ENCODE peak calls at places on chromosomes 4 and X, in five cellular contexts. Y is fibroblast of mammary gland, C is HFF-Myc, Q is dorsolateral prefrontal cortex, H is astrocyte of the cerebellum. B is an unnamed sample.

GRCh38 chrX:26918633-26919032 is 544.5 kb downstream of the PPP4R3C start:
- DNase-seq in Y (peak; percentile 2), C (no peak), Q (no peak), H (no peak), B (no peak)

GRCh38 chr4:24211821-24212220 is 322.0 kb upstream of the PPARGC1A start:
- DNase-seq in Y (peak; percentile 94), C (no peak), Q (no peak), H (peak; percentile 5), B (no peak)

GRCh38 chr4:112523008-112523440 is 7.0 kb upstream of the NEUROG2 start:
- DNase-seq in Y (peak; percentile 43), C (no peak), Q (no peak), H (no peak), B (no peak)

GRCh38 chr4:181877329-181877848 is 365.8 kb upstream of the TENM3 start:
- DNase-seq in Y (peak; percentile 68), C (no peak), Q (no peak), H (peak; percentile 72), B (no peak)

GRCh38 chr4:14906805-14907204 is 95.5 kb upstream of the CPEB2 start:
- DNase-seq in Y (peak; percentile 0), C (no peak), Q (no peak), H (no peak), B (no peak)

GRCh38 chrX:31497086-31497485 is 425.2 kb upstream of the FTHL17 start:
- DNase-seq in Y (peak; percentile 50), C (no peak), Q (no peak), H (no peak), B (no peak)

GRCh38 chr4:76011700-76012387 is 4.5 kb upstream of the CXCL9 start:
- DNase-seq in Y (peak; percentile 86), C (peak; percentile 59), Q (no peak), H (peak; percentile 26), B (no peak)

GRCh38 chr4:14640476-14640875 is 361.8 kb upstream of the CPEB2 start:
- DNase-seq in Y (no peak), C (no peak), Q (no peak), H (no peak), B (no peak)

GRCh38 chr4:152310223-152310622 is 225.7 kb downstream of the FBXW7 start:
- DNase-seq in Y (no peak), C (peak; percentile 83), Q (no peak), H (peak; percentile 94), B (no peak)

GRCh38 chr4:173590697-173591096 is 60.7 kb upstream of the HAND2 start:
- DNase-seq in Y (no peak), C (no peak), Q (no peak), H (no peak), B (no peak)

GRCh38 chrX:153379971-153380581 is 21.1 kb downstream of the PNMA6E start:
- DNase-seq in Y (no peak), C (no peak), Q (no peak), H (no peak), B (no peak)

GRCh38 chrX:53188763-53189162 is 36.2 kb downstream of the KDM5C start:
- DNase-seq in Y (peak; percentile 18), C (no peak), Q (no peak), H (no peak), B (no peak)

GRCh38 chr4:156811963-156812362 is 159.6 kb downstream of the PDGFC start:
- DNase-seq in Y (no peak), C (no peak), Q (no peak), H (no peak), B (no peak)
- H3K4me3 ChIP-seq in Y (no peak overlapping the region), C (no peak overlapping the region), Q (no peak overlapping the region), H (no peak overlapping the region), B (no peak overlapping the region)

GRCh38 chrX:129782015-129782495 is 2.3 kb downstream of the SASH3 start:
- DNase-seq in Y (no peak), C (no peak), Q (no peak), H (no peak), B (no peak)

GRCh38 chrX:129783176-129783776 is 3.5 kb downstream of the SASH3 start:
- DNase-seq in Y (no peak), C (no peak), Q (no peak), H (no peak), B (no peak)

GRCh38 chrX:129780441-129781105 is 824 bp downstream of the SASH3 start:
- DNase-seq in Y (no peak), C (no peak), Q (no peak), H (no peak), B (no peak)

GRCh38 chrX:129781134-129782014 is 1.6 kb downstream of the SASH3 start:
- DNase-seq in Y (no peak), C (no peak), Q (no peak), H (no peak), B (peak; percentile 79)

DNA sequence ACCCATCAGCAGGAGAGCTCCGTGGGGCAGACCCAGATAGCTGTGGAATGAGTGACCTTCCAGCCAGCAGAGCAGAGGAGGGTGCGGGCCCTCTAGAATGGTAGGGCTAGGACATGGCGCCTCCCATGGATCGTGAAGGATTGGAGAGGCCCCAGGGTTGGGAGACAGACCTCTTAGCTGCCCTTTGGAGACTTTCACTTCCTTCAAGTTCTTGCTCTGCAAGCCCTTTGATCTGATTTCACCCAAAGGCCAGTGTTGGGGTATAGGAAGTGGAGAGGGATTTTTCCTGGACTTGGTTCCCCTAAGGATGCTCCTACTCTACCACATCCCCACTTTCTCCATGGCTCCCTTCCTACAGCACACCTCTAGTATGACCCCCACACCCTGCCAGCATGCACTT is 3.0 kb downstream of the SASH3 start:
- DNase-seq in Y (no peak), C (no peak), Q (no peak), H (no peak), B (no peak)
- H3K4me3 ChIP-seq in Y (no peak overlapping the region), C (no peak overlapping the region), Q (no peak overlapping the region), H (no peak overlapping the region), B (peak overlapping the region; percentile 38)

GRCh38 chr4:154032914-154033313 is 244.0 kb upstream of the SFRP2 start:
- DNase-seq in Y (no peak), C (no peak), Q (no peak), H (no peak), B (no peak)

GRCh38 chr4:154033921-154034320 is 245.0 kb upstream of the SFRP2 start:
- DNase-seq in Y (no peak), C (no peak), Q (no peak), H (no peak), B (no peak)

GRCh38 chr4:154030152-154030551 is 241.3 kb upstream of the SFRP2 start:
- DNase-seq in Y (no peak), C (no peak), Q (no peak), H (no peak), B (no peak)

GRCh38 chr4:154029171-154029570 is 240.3 kb upstream of the SFRP2 start:
- DNase-seq in Y (peak; percentile 54), C (no peak), Q (no peak), H (no peak), B (no peak)

GRCh38 chr4:154030747-154031146 is 241.9 kb upstream of the SFRP2 start:
- DNase-seq in Y (peak; percentile 88), C (no peak), Q (no peak), H (no peak), B (no peak)
- H3K4me3 ChIP-seq in Y (no peak overlapping the region), C (no peak overlapping the region), Q (no peak overlapping the region), H (no peak overlapping the region), B (no peak overlapping the region)

GRCh38 chrX:55006827-55007621 is 6.9 kb downstream of the APEX2 start:
- DNase-seq in Y (no peak), C (no peak), Q (no peak), H (no peak), B (no peak)
- H3K4me3 ChIP-seq in Y (no peak overlapping the region), C (no peak overlapping the region), Q (no peak overlapping the region), H (no peak overlapping the region), B (no peak overlapping the region)

DNA sequence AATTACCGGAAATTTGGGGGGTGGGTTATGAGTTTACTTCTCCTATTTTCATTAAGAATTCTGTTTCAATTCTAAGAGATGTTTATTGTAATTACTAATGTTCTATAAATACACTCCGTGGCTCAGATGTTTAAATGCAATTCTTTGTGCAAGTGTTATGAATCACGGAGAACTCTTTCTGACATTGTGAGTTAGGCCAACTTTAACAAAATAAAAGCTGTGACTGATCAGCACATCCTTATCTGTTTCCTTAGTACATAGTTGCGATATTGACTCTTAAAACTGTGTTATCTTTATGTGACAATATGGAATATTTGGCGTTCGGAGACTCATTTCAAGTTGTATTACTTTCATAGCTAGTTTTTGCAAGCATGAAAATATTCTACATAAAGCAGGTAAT is 902 bp downstream of the KLHL4 start:
- DNase-seq in Y (peak; percentile 30), C (no peak), Q (no peak), H (no peak), B (no peak)
- H3K4me3 ChIP-seq in Y (peak overlapping the region; percentile 39), C (no peak overlapping the region), Q (peak overlapping the region; percentile 44), H (peak overlapping the region; percentile 60), B (peak overlapping the region; percentile 29)

GRCh38 chr4:81031389-81032173 is 1.1 kb downstream of the BMP3 start:
- DNase-seq in Y (no peak), C (no peak), Q (no peak), H (no peak), B (peak; percentile 53)

GRCh38 chr4:81032805-81033684 is 2.5 kb downstream of the BMP3 start:
- DNase-seq in Y (no peak), C (no peak), Q (no peak), H (no peak), B (no peak)

GRCh38 chr4:81030061-81030616 is 369 bp upstream of the BMP3 start:
- DNase-seq in Y (no peak), C (no peak), Q (no peak), H (no peak), B (no peak)

GRCh38 chr4:81032174-81032551 is 1.7 kb downstream of the BMP3 start:
- DNase-seq in Y (no peak), C (no peak), Q (no peak), H (no peak), B (no peak)

DNA sequence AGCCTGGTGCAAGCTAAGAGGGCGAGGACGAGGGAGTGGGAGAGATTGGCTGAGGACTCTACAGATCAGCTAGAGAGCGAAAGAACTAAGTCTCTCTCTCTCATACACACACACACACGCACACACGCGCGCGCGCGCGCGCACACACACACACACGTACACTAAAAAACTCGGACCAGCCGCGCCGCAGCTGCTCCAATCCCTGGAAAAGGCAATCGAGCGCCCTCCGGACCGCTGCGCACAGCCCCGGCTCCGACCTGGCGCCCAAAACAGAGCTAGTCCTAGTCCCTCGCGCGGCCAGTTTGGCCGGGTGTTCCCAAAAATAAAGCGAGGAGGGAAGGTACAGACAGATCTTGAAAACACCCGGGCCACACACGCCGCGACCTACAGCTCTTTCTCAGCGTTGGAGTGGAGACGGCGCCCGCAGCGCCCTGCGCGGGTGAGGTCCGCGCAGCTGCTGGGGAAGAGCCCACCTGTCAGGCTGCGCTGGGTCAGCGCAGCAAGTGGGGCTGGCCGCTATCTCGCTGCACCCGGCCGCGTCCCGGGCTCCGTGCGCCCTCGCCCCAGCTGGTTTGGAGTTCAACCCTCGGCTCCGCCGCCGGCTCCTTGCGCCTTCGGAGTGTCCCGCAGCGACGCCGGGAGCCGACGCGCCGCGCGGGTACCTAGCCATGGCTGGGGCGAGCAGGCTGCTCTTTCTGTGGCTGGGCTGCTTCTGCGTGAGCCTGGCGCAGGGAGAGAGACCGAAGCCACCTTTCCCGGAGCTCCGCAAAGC is at the start of gene BMP3:
- DNase-seq in Y (no peak), C (no peak), Q (no peak), H (no peak), B (peak; percentile 75)
- H3K4me3 ChIP-seq in Y (no peak within 1 kb of the TSS), C (peak within 1 kb of the TSS; percentile 9), Q (peak within 1 kb of the TSS; percentile 40), H (peak within 1 kb of the TSS; percentile 51), B (peak within 1 kb of the TSS; percentile 52)

GRCh38 chr4:7342581-7343352 is 92.0 kb downstream of the PSAPL1 start:
- DNase-seq in Y (no peak), C (no peak), Q (no peak), H (no peak), B (peak; percentile 25)
- H3K4me3 ChIP-seq in Y (no peak overlapping the region), C (no peak overlapping the region), Q (no peak overlapping the region), H (no peak overlapping the region), B (no peak overlapping the region)

B was measured in lower lobe of right lung.